ENCODE peak calls at places on chromosomes 13 and 19, in seven cellular contexts. One of them, this sample, is unnamed.

GRCh38 chr19:7883796-7884570 is 4.3 kb upstream of the LRRC8E start:
- DNase-seq in brain microvascular endothelial cell: no peak
- DNase-seq in fibroblast of pulmonary artery: no peak
- DNase-seq in heart right ventricle: no peak
- DNase-seq in choroid plexus epithelial cell: peak
- DNase-seq in IMR-90: peak
- DNase-seq in endothelial cell: no peak
- DNase-seq in this sample: peak

GRCh38 chr13:44396963-44397580 is 23.4 kb downstream of the SERP2 start:
- DNase-seq in endothelial cell: no peak
- DNase-seq in heart right ventricle: peak
- DNase-seq in fibroblast of pulmonary artery: peak
- DNase-seq in choroid plexus epithelial cell: peak
- DNase-seq in brain microvascular endothelial cell: peak
- DNase-seq in IMR-90: peak
- DNase-seq in this sample: peak

GRCh38 chr19:7916137-7916907 is 1.7 kb downstream of the TGFBR3L start:
- DNase-seq in choroid plexus epithelial cell: no peak
- DNase-seq in endothelial cell: no peak
- DNase-seq in heart right ventricle: no peak
- DNase-seq in brain microvascular endothelial cell: no peak
- DNase-seq in IMR-90: no peak
- DNase-seq in fibroblast of pulmonary artery: no peak
- DNase-seq in this sample: peak

GRCh38 chr19:11377237-11377636 is 2.8 kb downstream of the SWSAP1 start:
- DNase-seq in IMR-90: peak
- DNase-seq in brain microvascular endothelial cell: peak
- DNase-seq in fibroblast of pulmonary artery: peak
- DNase-seq in heart right ventricle: no peak
- DNase-seq in choroid plexus epithelial cell: peak
- DNase-seq in endothelial cell: no peak
- DNase-seq in this sample: peak

GRCh38 chr19:54523403-54523802 is 20.8 kb downstream of the LAIR2 start:
- DNase-seq in brain microvascular endothelial cell: peak
- DNase-seq in fibroblast of pulmonary artery: peak
- DNase-seq in endothelial cell: no peak
- DNase-seq in heart right ventricle: no peak
- DNase-seq in choroid plexus epithelial cell: peak
- DNase-seq in IMR-90: peak
- DNase-seq in this sample: peak

GRCh38 chr13:100674848-100675659 is 459 bp upstream of the TMTC4 start:
- DNase-seq in fibroblast of pulmonary artery: peak
- DNase-seq in brain microvascular endothelial cell: peak
- DNase-seq in endothelial cell: peak
- DNase-seq in choroid plexus epithelial cell: peak
- DNase-seq in IMR-90: peak
- DNase-seq in heart right ventricle: peak
- DNase-seq in this sample: peak

GRCh38 chr19:6723108-6723618 is 2.7 kb upstream of the C3 start:
- DNase-seq in heart right ventricle: no peak
- DNase-seq in brain microvascular endothelial cell: no peak
- DNase-seq in IMR-90: peak
- DNase-seq in choroid plexus epithelial cell: peak
- DNase-seq in endothelial cell: no peak
- DNase-seq in fibroblast of pulmonary artery: peak
- DNase-seq in this sample: no peak

GRCh38 chr19:52734340-52734892 is 428 bp downstream of the ZNF611 start:
- DNase-seq in IMR-90: no peak
- DNase-seq in heart right ventricle: peak
- DNase-seq in fibroblast of pulmonary artery: peak
- DNase-seq in choroid plexus epithelial cell: peak
- DNase-seq in endothelial cell: peak
- DNase-seq in brain microvascular endothelial cell: peak
- DNase-seq in this sample: no peak

GRCh38 chr13:50448535-50448981 is 394.9 kb downstream of the DLEU7 start:
- DNase-seq in IMR-90: no peak
- DNase-seq in heart right ventricle: no peak
- DNase-seq in brain microvascular endothelial cell: no peak
- DNase-seq in choroid plexus epithelial cell: no peak
- DNase-seq in endothelial cell: no peak
- DNase-seq in fibroblast of pulmonary artery: no peak
- DNase-seq in this sample: no peak

GRCh38 chr13:113741101-113741731 is 17.8 kb upstream of the TMEM255B start:
- DNase-seq in brain microvascular endothelial cell: no peak
- DNase-seq in endothelial cell: no peak
- DNase-seq in heart right ventricle: no peak
- DNase-seq in IMR-90: no peak
- DNase-seq in choroid plexus epithelial cell: no peak
- DNase-seq in fibroblast of pulmonary artery: no peak
- DNase-seq in this sample: no peak

GRCh38 chr13:38630780-38631179 is 56.1 kb upstream of the FREM2 start:
- DNase-seq in fibroblast of pulmonary artery: peak
- DNase-seq in endothelial cell: no peak
- DNase-seq in heart right ventricle: no peak
- DNase-seq in choroid plexus epithelial cell: no peak
- DNase-seq in brain microvascular endothelial cell: peak
- DNase-seq in IMR-90: peak
- DNase-seq in this sample: peak

GRCh38 chr19:29324717-29325116 is 111.8 kb upstream of the UQCRFS1 start:
- DNase-seq in IMR-90: no peak
- DNase-seq in endothelial cell: no peak
- DNase-seq in choroid plexus epithelial cell: no peak
- DNase-seq in brain microvascular endothelial cell: no peak
- DNase-seq in heart right ventricle: no peak
- DNase-seq in fibroblast of pulmonary artery: no peak
- DNase-seq in this sample: no peak

GRCh38 chr13:37934339-37935191 is 65.0 kb upstream of the TRPC4 start:
- DNase-seq in choroid plexus epithelial cell: no peak
- DNase-seq in heart right ventricle: peak
- DNase-seq in IMR-90: no peak
- DNase-seq in endothelial cell: no peak
- DNase-seq in brain microvascular endothelial cell: no peak
- DNase-seq in fibroblast of pulmonary artery: no peak
- DNase-seq in this sample: no peak

GRCh38 chr13:88622362-88622973 is 951.3 kb downstream of the SLITRK5 start:
- DNase-seq in heart right ventricle: no peak
- DNase-seq in endothelial cell: no peak
- DNase-seq in choroid plexus epithelial cell: no peak
- DNase-seq in IMR-90: no peak
- DNase-seq in brain microvascular endothelial cell: no peak
- DNase-seq in fibroblast of pulmonary artery: peak
- DNase-seq in this sample: no peak

GRCh38 chr19:17043744-17044143 is 17.1 kb upstream of the CPAMD8 start:
- DNase-seq in endothelial cell: no peak
- DNase-seq in choroid plexus epithelial cell: no peak
- DNase-seq in IMR-90: no peak
- DNase-seq in heart right ventricle: no peak
- DNase-seq in fibroblast of pulmonary artery: no peak
- DNase-seq in brain microvascular endothelial cell: no peak
- DNase-seq in this sample: no peak

GRCh38 chr13:103303078-103303651 is 236.9 kb upstream of the SLC10A2 start:
- DNase-seq in brain microvascular endothelial cell: no peak
- DNase-seq in endothelial cell: no peak
- DNase-seq in choroid plexus epithelial cell: no peak
- DNase-seq in IMR-90: no peak
- DNase-seq in fibroblast of pulmonary artery: no peak
- DNase-seq in heart right ventricle: no peak
- DNase-seq in this sample: no peak

GRCh38 chr13:92074658-92075057 is 676.2 kb downstream of the GPC5 start:
- DNase-seq in heart right ventricle: no peak
- DNase-seq in brain microvascular endothelial cell: no peak
- DNase-seq in endothelial cell: peak
- DNase-seq in fibroblast of pulmonary artery: peak
- DNase-seq in IMR-90: no peak
- DNase-seq in choroid plexus epithelial cell: peak
- DNase-seq in this sample: no peak

DNA sequence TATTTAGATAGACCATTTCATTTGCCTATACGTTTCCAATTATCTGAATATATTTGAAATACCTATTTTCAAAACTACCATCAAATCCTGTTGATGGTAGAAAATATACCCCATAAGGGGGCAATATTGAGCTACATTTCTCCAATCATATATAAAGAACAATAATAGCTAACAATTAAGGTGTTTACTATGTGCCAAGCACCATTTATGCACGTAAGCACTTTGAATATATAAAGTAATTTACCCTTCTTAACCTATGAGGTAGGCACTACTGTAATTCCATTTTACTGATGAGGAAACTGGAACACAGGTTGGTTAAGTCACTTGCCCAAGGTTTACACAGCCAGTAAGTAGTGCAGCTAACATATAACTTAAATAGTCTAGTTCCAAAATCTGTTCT is 79.2 kb downstream of the UBL3 start:
- DNase-seq in heart right ventricle: no peak
- DNase-seq in choroid plexus epithelial cell: peak
- DNase-seq in IMR-90: peak
- DNase-seq in brain microvascular endothelial cell: no peak
- DNase-seq in endothelial cell: no peak
- DNase-seq in fibroblast of pulmonary artery: peak
- DNase-seq in this sample: peak
- TF ChIP-seq CTCF in heart right ventricle: peak
- TF ChIP-seq CTCF in choroid plexus epithelial cell: peak
- TF ChIP-seq CTCF in IMR-90: peak
- TF ChIP-seq CTCF in brain microvascular endothelial cell: peak
- TF ChIP-seq CTCF in endothelial cell: peak
- TF ChIP-seq CTCF in fibroblast of pulmonary artery: peak
- TF ChIP-seq CTCF in this sample: peak

DNA sequence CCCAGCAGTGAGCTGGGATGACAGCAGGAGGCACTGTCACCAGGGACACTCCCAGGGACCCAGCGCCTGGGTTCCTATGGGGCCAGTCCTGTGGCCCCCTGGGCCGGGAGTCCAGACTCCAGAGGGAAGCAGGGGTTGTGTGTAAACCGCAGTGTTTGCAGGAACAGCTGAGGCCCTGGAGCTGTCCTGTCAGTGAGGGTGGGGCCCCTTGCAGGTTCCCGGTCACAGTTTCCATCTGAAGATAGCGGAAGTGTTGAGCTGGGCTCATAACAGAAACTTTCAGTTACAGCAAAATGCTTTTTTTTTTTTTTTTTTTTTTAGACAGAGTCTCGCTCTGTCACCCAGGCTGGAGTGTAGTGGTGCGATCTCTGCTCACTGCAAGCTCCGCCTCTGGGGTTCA is 17.7 kb upstream of the CSNK1G2 start:
- DNase-seq in fibroblast of pulmonary artery: no peak
- DNase-seq in choroid plexus epithelial cell: no peak
- DNase-seq in endothelial cell: no peak
- DNase-seq in heart right ventricle: no peak
- DNase-seq in brain microvascular endothelial cell: no peak
- DNase-seq in IMR-90: no peak
- DNase-seq in this sample: no peak
- TF ChIP-seq CTCF in fibroblast of pulmonary artery: no peak
- TF ChIP-seq CTCF in choroid plexus epithelial cell: no peak
- TF ChIP-seq CTCF in endothelial cell: no peak
- TF ChIP-seq CTCF in heart right ventricle: no peak
- TF ChIP-seq CTCF in brain microvascular endothelial cell: no peak
- TF ChIP-seq CTCF in IMR-90: no peak
- TF ChIP-seq CTCF in this sample: no peak

DNA sequence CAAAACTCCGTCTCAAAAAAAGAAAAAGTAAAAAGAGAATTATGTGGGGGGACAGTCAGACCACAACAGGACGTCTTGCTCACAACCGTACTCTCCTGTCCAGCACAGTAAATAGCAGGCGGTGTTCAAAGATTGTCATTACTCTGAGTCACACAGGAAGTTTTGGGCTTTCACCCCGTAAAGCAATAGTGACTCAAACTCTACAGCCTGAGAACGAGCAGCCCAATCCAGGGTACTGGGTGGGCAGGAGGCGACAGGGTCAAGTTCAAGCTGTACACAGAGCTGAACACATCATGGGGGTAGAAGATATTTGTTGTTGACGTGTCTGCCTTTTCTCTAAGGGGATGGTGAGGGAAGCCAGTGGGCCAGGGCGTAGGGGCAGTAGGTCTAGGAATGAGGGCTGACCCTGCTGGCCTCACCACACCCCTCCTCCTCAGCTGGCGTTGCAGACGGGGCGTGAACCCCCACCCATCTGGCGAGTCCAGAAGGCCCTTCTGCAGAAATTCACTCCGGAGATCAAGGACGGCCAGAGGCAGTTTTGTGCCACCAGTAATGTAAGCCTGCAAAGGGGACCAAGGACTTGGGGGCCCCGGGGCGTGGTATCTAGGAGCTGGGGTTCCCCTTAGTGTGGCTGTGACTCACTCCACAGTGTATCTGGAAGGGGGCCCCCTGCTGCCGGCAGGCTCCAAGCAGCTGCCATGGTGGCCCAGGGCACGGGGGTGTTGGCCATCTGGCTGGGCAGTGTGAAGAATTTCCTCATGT is 23.3 kb downstream of the PRR12 start:
- DNase-seq in fibroblast of pulmonary artery: peak
- DNase-seq in brain microvascular endothelial cell: peak
- DNase-seq in heart right ventricle: no peak
- DNase-seq in choroid plexus epithelial cell: peak
- DNase-seq in endothelial cell: no peak
- DNase-seq in IMR-90: peak
- DNase-seq in this sample: peak
- TF ChIP-seq CTCF in fibroblast of pulmonary artery: peak
- TF ChIP-seq CTCF in brain microvascular endothelial cell: peak
- TF ChIP-seq CTCF in heart right ventricle: no peak
- TF ChIP-seq CTCF in choroid plexus epithelial cell: peak
- TF ChIP-seq CTCF in endothelial cell: no peak
- TF ChIP-seq CTCF in IMR-90: peak
- TF ChIP-seq CTCF in this sample: peak

GRCh38 chr19:34838753-34839431 is 65.9 kb upstream of the ZNF599 start:
- DNase-seq in endothelial cell: peak
- DNase-seq in heart right ventricle: peak
- DNase-seq in fibroblast of pulmonary artery: peak
- DNase-seq in IMR-90: no peak
- DNase-seq in brain microvascular endothelial cell: no peak
- DNase-seq in choroid plexus epithelial cell: peak
- DNase-seq in this sample: no peak
- TF ChIP-seq CTCF in endothelial cell: peak
- TF ChIP-seq CTCF in heart right ventricle: peak
- TF ChIP-seq CTCF in fibroblast of pulmonary artery: peak
- TF ChIP-seq CTCF in IMR-90: no peak
- TF ChIP-seq CTCF in brain microvascular endothelial cell: peak
- TF ChIP-seq CTCF in choroid plexus epithelial cell: peak
- TF ChIP-seq CTCF in this sample: peak

GRCh38 chr19:18322759-18323460 is at the start of gene LSM4:
- DNase-seq in brain microvascular endothelial cell: peak
- DNase-seq in choroid plexus epithelial cell: peak
- DNase-seq in heart right ventricle: peak
- DNase-seq in endothelial cell: peak
- DNase-seq in IMR-90: peak
- DNase-seq in fibroblast of pulmonary artery: peak
- DNase-seq in this sample: peak
- TF ChIP-seq CTCF in brain microvascular endothelial cell: peak
- TF ChIP-seq CTCF in choroid plexus epithelial cell: peak
- TF ChIP-seq CTCF in heart right ventricle: peak
- TF ChIP-seq CTCF in endothelial cell: no peak
- TF ChIP-seq CTCF in IMR-90: peak
- TF ChIP-seq CTCF in fibroblast of pulmonary artery: peak
- TF ChIP-seq CTCF in this sample: no peak